ENCODE peak calls at places on chromosomes 6 and 20, in seven cellular contexts. W, N, V, K, R, L and Y are unnamed samples.

GRCh38 chr6:120355822-120356221 is 978.5 kb downstream of the TBC1D32 start:
- DNase-seq in W (no peak), N (no peak), V (no peak), K (no peak), R (no peak), L (no peak), Y (no peak)

GRCh38 chr20:2871555-2872303 is 1.6 kb upstream of the PTPRA start:
- DNase-seq in W (no peak), N (no peak), V (no peak), K (no peak), R (no peak), L (no peak), Y (no peak)

GRCh38 chr6:84645000-84645399 is 119.4 kb downstream of the TBX18 start:
- DNase-seq in W (no peak), N (no peak), V (no peak), K (no peak), R (peak; percentile 72), L (no peak), Y (no peak)

GRCh38 chr6:139533166-139533565 is 158.7 kb upstream of the CITED2 start:
- DNase-seq in W (no peak), N (no peak), V (no peak), K (no peak), R (no peak), L (no peak), Y (no peak)

GRCh38 chr20:37868998-37869861 is 33.7 kb upstream of the VSTM2L start:
- DNase-seq in W (no peak), N (no peak), V (no peak), K (no peak), R (no peak), L (no peak), Y (no peak)

GRCh38 chr6:71125216-71125615 is 163.4 kb upstream of the OGFRL1 start:
- DNase-seq in W (no peak), N (no peak), V (no peak), K (no peak), R (no peak), L (no peak), Y (no peak)

GRCh38 chr20:59578602-59579403 is 25.5 kb upstream of the PHACTR3 start:
- DNase-seq in W (no peak), N (no peak), V (no peak), K (no peak), R (no peak), L (no peak), Y (no peak)

GRCh38 chr6:74598473-74599393 is 607.1 kb downstream of the COL12A1 start:
- DNase-seq in W (no peak), N (no peak), V (peak; percentile 81), K (no peak), R (no peak), L (no peak), Y (no peak)

GRCh38 chr6:84046755-84047154 is 13.2 kb downstream of the MRAP2 start:
- DNase-seq in W (no peak), N (no peak), V (no peak), K (no peak), R (no peak), L (no peak), Y (no peak)

GRCh38 chr20:32918296-32918695 is 59.6 kb downstream of the EFCAB8 start:
- DNase-seq in W (no peak), N (peak; percentile 32), V (no peak), K (no peak), R (no peak), L (no peak), Y (no peak)

GRCh38 chr20:45330476-45330875 is 17.7 kb downstream of the SDC4 start:
- DNase-seq in W (no peak), N (peak; percentile 27), V (no peak), K (no peak), R (no peak), L (no peak), Y (no peak)

GRCh38 chr20:17845701-17846475 is 122.7 kb downstream of the SNX5 start:
- DNase-seq in W (no peak), N (no peak), V (no peak), K (no peak), R (no peak), L (no peak), Y (no peak)

GRCh38 chr6:54810182-54810581 is 36.4 kb upstream of the FAM83B start:
- DNase-seq in W (no peak), N (no peak), V (no peak), K (no peak), R (no peak), L (no peak), Y (no peak)

GRCh38 chr6:17393335-17394191 is at the start of gene CAP2:
- DNase-seq in W (no peak), N (peak; percentile 86), V (no peak), K (peak; percentile 89), R (peak; percentile 28), L (no peak), Y (no peak)

GRCh38 chr20:19909696-19910095 is 107.5 kb upstream of the NAA20 start:
- DNase-seq in W (no peak), N (peak; percentile 80), V (no peak), K (peak; percentile 86), R (no peak), L (no peak), Y (no peak)

GRCh38 chr20:63941282-63942060 is 14.7 kb downstream of the UCKL1 start:
- DNase-seq in W (peak; percentile 76), N (peak; percentile 82), V (no peak), K (peak; percentile 77), R (peak; percentile 83), L (peak; percentile 71), Y (peak; percentile 32)

GRCh38 chr6:164122109-164122508 is 707.6 kb downstream of the QKI start:
- DNase-seq in W (no peak), N (no peak), V (no peak), K (no peak), R (no peak), L (no peak), Y (no peak)